ENCODE peak calls at places on chromosome 16, in nine cellular contexts. One of them, this sample, is unnamed. For H3K4me1, the result is how much of the 10 kb centered on the place peaks cover.

GRCh38 chr16:20114356-20114755 is 40.7 kb upstream of the GPR139 start:
- DNase-seq in neural progenitor cell: no peak
- DNase-seq in hepatocyte: no peak
- DNase-seq in SK-N-SH: no peak
- DNase-seq in PC-3: peak
- DNase-seq in MM.1S: no peak
- DNase-seq in OCI-LY7: no peak
- DNase-seq in GM23248: peak
- DNase-seq in HCT116: peak
- DNase-seq in this sample: no peak

GRCh38 chr16:23164736-23165135 is 15.5 kb upstream of the USP31 start:
- DNase-seq in GM23248: no peak
- DNase-seq in hepatocyte: no peak
- DNase-seq in SK-N-SH: no peak
- DNase-seq in HCT116: no peak
- DNase-seq in MM.1S: no peak
- DNase-seq in neural progenitor cell: no peak
- DNase-seq in OCI-LY7: no peak
- DNase-seq in PC-3: no peak
- DNase-seq in this sample: no peak

GRCh38 chr16:9409753-9410493 is 318.5 kb downstream of the HAPSTR1 start:
- DNase-seq in SK-N-SH: peak
- DNase-seq in MM.1S: no peak
- DNase-seq in HCT116: no peak
- DNase-seq in hepatocyte: no peak
- DNase-seq in OCI-LY7: no peak
- DNase-seq in GM23248: no peak
- DNase-seq in PC-3: no peak
- DNase-seq in neural progenitor cell: no peak
- DNase-seq in this sample: no peak

GRCh38 chr16:87836346-87836843 is 32.9 kb downstream of the SLC7A5 start:
- DNase-seq in SK-N-SH: no peak
- DNase-seq in MM.1S: no peak
- DNase-seq in neural progenitor cell: no peak
- DNase-seq in PC-3: no peak
- DNase-seq in hepatocyte: no peak
- DNase-seq in OCI-LY7: no peak
- DNase-seq in HCT116: no peak
- DNase-seq in GM23248: no peak
- DNase-seq in this sample: no peak

GRCh38 chr16:56345406-56346050 is 79.8 kb downstream of the AMFR start:
- DNase-seq in GM23248: no peak
- DNase-seq in OCI-LY7: no peak
- DNase-seq in SK-N-SH: no peak
- DNase-seq in PC-3: no peak
- DNase-seq in HCT116: no peak
- DNase-seq in hepatocyte: no peak
- DNase-seq in neural progenitor cell: no peak
- DNase-seq in MM.1S: no peak
- DNase-seq in this sample: no peak

GRCh38 chr16:57667526-57668258 is 414 bp upstream of the ADGRG3 start:
- DNase-seq in MM.1S: no peak
- DNase-seq in PC-3: no peak
- DNase-seq in neural progenitor cell: no peak
- DNase-seq in GM23248: no peak
- DNase-seq in OCI-LY7: no peak
- DNase-seq in hepatocyte: no peak
- DNase-seq in SK-N-SH: peak
- DNase-seq in HCT116: no peak
- DNase-seq in this sample: peak

GRCh38 chr16:6684076-6684673 is 648.5 kb upstream of the RBFOX1 start:
- DNase-seq in neural progenitor cell: peak
- DNase-seq in MM.1S: no peak
- DNase-seq in HCT116: no peak
- DNase-seq in hepatocyte: peak
- DNase-seq in GM23248: peak
- DNase-seq in OCI-LY7: peak
- DNase-seq in SK-N-SH: peak
- DNase-seq in PC-3: peak
- DNase-seq in this sample: peak

GRCh38 chr16:17129971-17130370 is 340.8 kb downstream of the XYLT1 start:
- DNase-seq in SK-N-SH: no peak
- DNase-seq in hepatocyte: no peak
- DNase-seq in OCI-LY7: no peak
- DNase-seq in GM23248: no peak
- DNase-seq in HCT116: no peak
- DNase-seq in neural progenitor cell: no peak
- DNase-seq in MM.1S: no peak
- DNase-seq in PC-3: no peak
- DNase-seq in this sample: no peak

GRCh38 chr16:56773531-56773930 is 43.6 kb downstream of the NUP93 start:
- DNase-seq in GM23248: no peak
- DNase-seq in HCT116: no peak
- DNase-seq in SK-N-SH: no peak
- DNase-seq in neural progenitor cell: no peak
- DNase-seq in PC-3: peak
- DNase-seq in hepatocyte: no peak
- DNase-seq in OCI-LY7: no peak
- DNase-seq in MM.1S: no peak
- DNase-seq in this sample: no peak

GRCh38 chr16:87324411-87325275 is 7.5 kb upstream of the C16orf95 start:
- DNase-seq in GM23248: peak
- DNase-seq in SK-N-SH: peak
- DNase-seq in HCT116: no peak
- DNase-seq in PC-3: peak
- DNase-seq in OCI-LY7: peak
- DNase-seq in MM.1S: no peak
- DNase-seq in neural progenitor cell: peak
- DNase-seq in hepatocyte: peak
- DNase-seq in this sample: peak

GRCh38 chr16:57706717-57707116 is 12.1 kb downstream of the DRC7 start:
- DNase-seq in PC-3: no peak
- DNase-seq in MM.1S: no peak
- DNase-seq in hepatocyte: no peak
- DNase-seq in neural progenitor cell: no peak
- DNase-seq in OCI-LY7: no peak
- DNase-seq in SK-N-SH: no peak
- DNase-seq in HCT116: no peak
- DNase-seq in GM23248: no peak
- DNase-seq in this sample: no peak

GRCh38 chr16:4535627-4536108 is 2.9 kb downstream of the CDIP1 start:
- DNase-seq in MM.1S: no peak
- DNase-seq in GM23248: no peak
- DNase-seq in hepatocyte: no peak
- DNase-seq in PC-3: no peak
- DNase-seq in OCI-LY7: no peak
- DNase-seq in HCT116: no peak
- DNase-seq in SK-N-SH: no peak
- DNase-seq in neural progenitor cell: no peak
- DNase-seq in this sample: no peak
- H3K27ac ChIP-seq in MM.1S: no peak
- H3K27ac ChIP-seq in GM23248: no peak
- H3K27ac ChIP-seq in hepatocyte: no peak
- H3K27ac ChIP-seq in PC-3: no peak
- H3K27ac ChIP-seq in OCI-LY7: no peak
- H3K27ac ChIP-seq in HCT116: no peak
- H3K27ac ChIP-seq in SK-N-SH: no peak
- H3K27ac ChIP-seq in neural progenitor cell: no peak
- H3K27ac ChIP-seq in this sample: no peak

GRCh38 chr16:89413811-89414585 is 76.4 kb downstream of the ANKRD11 start:
- DNase-seq in SK-N-SH: no peak
- DNase-seq in hepatocyte: no peak
- DNase-seq in OCI-LY7: no peak
- DNase-seq in PC-3: no peak
- DNase-seq in GM23248: no peak
- DNase-seq in HCT116: no peak
- DNase-seq in MM.1S: no peak
- DNase-seq in neural progenitor cell: no peak
- DNase-seq in this sample: no peak
- H3K4me1 ChIP-seq in SK-N-SH: under half
- H3K4me1 ChIP-seq in hepatocyte: half or more
- H3K4me1 ChIP-seq in OCI-LY7: under half
- H3K4me1 ChIP-seq in PC-3: under half
- H3K4me1 ChIP-seq in GM23248: under half
- H3K4me1 ChIP-seq in HCT116: under half
- H3K4me1 ChIP-seq in MM.1S: under half
- H3K4me1 ChIP-seq in neural progenitor cell: under half
- H3K4me1 ChIP-seq in this sample: half or more

GRCh38 chr16:67542464-67542863 is 13.8 kb downstream of the RIPOR1 start:
- DNase-seq in hepatocyte: no peak
- DNase-seq in SK-N-SH: peak
- DNase-seq in MM.1S: peak
- DNase-seq in PC-3: peak
- DNase-seq in HCT116: peak
- DNase-seq in OCI-LY7: peak
- DNase-seq in GM23248: peak
- DNase-seq in neural progenitor cell: no peak
- DNase-seq in this sample: peak
- TF ChIP-seq EZH2phosphoT487 in hepatocyte: no peak
- TF ChIP-seq EZH2phosphoT487 in SK-N-SH: no peak
- TF ChIP-seq EZH2phosphoT487 in MM.1S: no peak
- TF ChIP-seq EZH2phosphoT487 in PC-3: no peak
- TF ChIP-seq EZH2phosphoT487 in HCT116: no peak
- TF ChIP-seq EZH2phosphoT487 in OCI-LY7: no peak
- TF ChIP-seq EZH2phosphoT487 in GM23248: no peak
- TF ChIP-seq EZH2phosphoT487 in neural progenitor cell: no peak
- TF ChIP-seq EZH2phosphoT487 in this sample: no peak

DNA sequence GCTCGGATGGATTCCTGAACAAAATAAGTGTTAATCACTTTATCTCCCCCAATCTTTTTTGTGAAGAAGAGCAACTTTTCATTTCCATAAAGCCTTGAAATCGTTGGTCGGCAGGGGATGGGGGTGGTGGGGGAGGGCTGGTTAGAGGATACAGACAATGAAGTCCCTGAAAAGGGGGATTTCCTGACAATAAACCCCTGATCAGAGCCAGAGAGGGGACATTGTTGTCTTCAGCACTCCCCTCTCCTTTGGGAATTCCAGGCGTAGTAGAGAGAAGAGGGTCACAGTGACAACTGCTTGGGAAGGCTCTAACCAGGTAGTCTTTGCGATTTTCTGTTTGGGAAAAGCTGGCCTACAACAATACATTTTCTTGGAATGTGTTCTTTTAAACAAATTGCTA is 20.5 kb downstream of the TOX3 start:
- DNase-seq in neural progenitor cell: peak
- DNase-seq in OCI-LY7: no peak
- DNase-seq in HCT116: no peak
- DNase-seq in GM23248: no peak
- DNase-seq in hepatocyte: no peak
- DNase-seq in SK-N-SH: no peak
- DNase-seq in PC-3: no peak
- DNase-seq in MM.1S: no peak
- DNase-seq in this sample: peak
- H3K27ac ChIP-seq in neural progenitor cell: peak
- H3K27ac ChIP-seq in OCI-LY7: no peak
- H3K27ac ChIP-seq in HCT116: no peak
- H3K27ac ChIP-seq in GM23248: no peak
- H3K27ac ChIP-seq in hepatocyte: no peak
- H3K27ac ChIP-seq in SK-N-SH: no peak
- H3K27ac ChIP-seq in PC-3: no peak
- H3K27ac ChIP-seq in MM.1S: no peak
- H3K27ac ChIP-seq in this sample: peak

GRCh38 chr16:28534542-28535373 is 4.0 kb downstream of the NUPR1 start:
- DNase-seq in hepatocyte: no peak
- DNase-seq in MM.1S: no peak
- DNase-seq in SK-N-SH: no peak
- DNase-seq in PC-3: no peak
- DNase-seq in neural progenitor cell: no peak
- DNase-seq in HCT116: no peak
- DNase-seq in GM23248: peak
- DNase-seq in OCI-LY7: no peak
- DNase-seq in this sample: no peak
- H3K4me1 ChIP-seq in hepatocyte: under half
- H3K4me1 ChIP-seq in MM.1S: under half
- H3K4me1 ChIP-seq in SK-N-SH: under half
- H3K4me1 ChIP-seq in PC-3: under half
- H3K4me1 ChIP-seq in neural progenitor cell: under half
- H3K4me1 ChIP-seq in HCT116: under half
- H3K4me1 ChIP-seq in GM23248: under half
- H3K4me1 ChIP-seq in OCI-LY7: under half
- H3K4me1 ChIP-seq in this sample: under half

GRCh38 chr16:85523602-85524364 is 89.3 kb upstream of the GSE1 start:
- DNase-seq in GM23248: no peak
- DNase-seq in SK-N-SH: peak
- DNase-seq in hepatocyte: peak
- DNase-seq in OCI-LY7: no peak
- DNase-seq in PC-3: no peak
- DNase-seq in neural progenitor cell: peak
- DNase-seq in HCT116: no peak
- DNase-seq in MM.1S: no peak
- DNase-seq in this sample: peak
- TF ChIP-seq EZH2phosphoT487 in GM23248: no peak
- TF ChIP-seq EZH2phosphoT487 in SK-N-SH: no peak
- TF ChIP-seq EZH2phosphoT487 in hepatocyte: no peak
- TF ChIP-seq EZH2phosphoT487 in OCI-LY7: no peak
- TF ChIP-seq EZH2phosphoT487 in PC-3: no peak
- TF ChIP-seq EZH2phosphoT487 in neural progenitor cell: no peak
- TF ChIP-seq EZH2phosphoT487 in HCT116: no peak
- TF ChIP-seq EZH2phosphoT487 in MM.1S: no peak
- TF ChIP-seq EZH2phosphoT487 in this sample: no peak

GRCh38 chr16:14242769-14243168 is 171.7 kb downstream of the MRTFB start:
- DNase-seq in neural progenitor cell: no peak
- DNase-seq in OCI-LY7: no peak
- DNase-seq in MM.1S: no peak
- DNase-seq in GM23248: no peak
- DNase-seq in PC-3: no peak
- DNase-seq in SK-N-SH: no peak
- DNase-seq in HCT116: no peak
- DNase-seq in hepatocyte: no peak
- DNase-seq in this sample: no peak

GRCh38 chr16:14240964-14241363 is 169.8 kb downstream of the MRTFB start:
- DNase-seq in SK-N-SH: no peak
- DNase-seq in hepatocyte: no peak
- DNase-seq in HCT116: no peak
- DNase-seq in PC-3: no peak
- DNase-seq in OCI-LY7: no peak
- DNase-seq in MM.1S: no peak
- DNase-seq in GM23248: no peak
- DNase-seq in neural progenitor cell: no peak
- DNase-seq in this sample: no peak

GRCh38 chr16:14240216-14240843 is 169.2 kb downstream of the MRTFB start:
- DNase-seq in OCI-LY7: no peak
- DNase-seq in SK-N-SH: no peak
- DNase-seq in HCT116: no peak
- DNase-seq in hepatocyte: peak
- DNase-seq in GM23248: peak
- DNase-seq in PC-3: no peak
- DNase-seq in MM.1S: no peak
- DNase-seq in neural progenitor cell: no peak
- DNase-seq in this sample: no peak

GRCh38 chr16:14244344-14245010 is 173.4 kb downstream of the MRTFB start:
- DNase-seq in SK-N-SH: no peak
- DNase-seq in neural progenitor cell: no peak
- DNase-seq in hepatocyte: no peak
- DNase-seq in MM.1S: no peak
- DNase-seq in OCI-LY7: no peak
- DNase-seq in GM23248: peak
- DNase-seq in PC-3: no peak
- DNase-seq in HCT116: no peak
- DNase-seq in this sample: no peak

GRCh38 chr16:14241631-14242030 is 170.5 kb downstream of the MRTFB start:
- DNase-seq in GM23248: no peak
- DNase-seq in PC-3: no peak
- DNase-seq in OCI-LY7: no peak
- DNase-seq in MM.1S: no peak
- DNase-seq in SK-N-SH: no peak
- DNase-seq in neural progenitor cell: no peak
- DNase-seq in HCT116: no peak
- DNase-seq in hepatocyte: no peak
- DNase-seq in this sample: no peak
- H3K27ac ChIP-seq in GM23248: no peak
- H3K27ac ChIP-seq in PC-3: no peak
- H3K27ac ChIP-seq in OCI-LY7: no peak
- H3K27ac ChIP-seq in MM.1S: no peak
- H3K27ac ChIP-seq in SK-N-SH: no peak
- H3K27ac ChIP-seq in neural progenitor cell: no peak
- H3K27ac ChIP-seq in HCT116: no peak
- H3K27ac ChIP-seq in hepatocyte: no peak
- H3K27ac ChIP-seq in this sample: no peak